ENCODE peak calls at places on chromosomes 12 and 14, in ten cellular contexts. W is heart right ventricle; M is cardiac muscle cell; U is ovary; X is fibroblast of lung; Z is Karpas-422; A is A673; L is CD4-positive, alpha-beta memory T cell; R is left ventricle myocardium inferior; C is endothelial cell of umbilical vein. E is an unnamed sample. For H3K4me1 and H3K9me3, the result is how much of the 10 kb centered on the place peaks cover.

GRCh38 chr14:58129208-58129607 is 22.8 kb downstream of the ARMH4 start:
- DNase-seq in Z (no peak), U (no peak), R (no peak), M (no peak), A (peak), X (no peak), W (no peak), C (no peak), L (no peak), E (no peak)

GRCh38 chr14:39467889-39468524 is 35.8 kb upstream of the FBXO33 start:
- DNase-seq in Z (peak), L (no peak), A (peak), R (no peak), X (peak), W (no peak), C (peak), U (no peak), M (peak), E (peak)

GRCh38 chr14:49982522-49982951 is 89.7 kb downstream of the ARF6 start:
- DNase-seq in M (peak), A (no peak), X (peak), W (no peak), L (peak), U (no peak), R (no peak), C (peak), Z (no peak), E (no peak)

GRCh38 chr12:51838762-51839161 is 9.8 kb downstream of the FIGNL2 start:
- DNase-seq in Z (no peak), U (no peak), X (no peak), L (no peak), M (no peak), R (no peak), A (no peak), W (peak), C (no peak), E (no peak)

GRCh38 chr14:65208548-65208947 is 106.2 kb upstream of the MAX start:
- DNase-seq in L (no peak), C (no peak), M (no peak), W (no peak), A (no peak), U (no peak), R (no peak), X (no peak), Z (peak), E (no peak)

GRCh38 chr14:21846227-21846885 is 172.7 kb upstream of the OR4E1 start:
- DNase-seq in R (no peak), A (peak), U (no peak), M (peak), L (peak), Z (peak), C (peak), X (no peak), W (no peak), E (no peak)

GRCh38 chr14:35400707-35401421 is 3.7 kb downstream of the NFKBIA start:
- DNase-seq in Z (no peak), X (no peak), R (no peak), W (no peak), C (peak), A (peak), M (peak), L (peak), U (no peak), E (no peak)

GRCh38 chr12:121467638-121468403 is 67.9 kb downstream of the RNF34 start:
- DNase-seq in M (peak), L (peak), X (peak), W (no peak), R (no peak), Z (peak), C (peak), A (peak), U (peak), E (no peak)

GRCh38 chr12:111428728-111429175 is 23.0 kb downstream of the SH2B3 start:
- DNase-seq in W (peak), A (no peak), M (peak), L (no peak), R (peak), X (no peak), C (peak), Z (no peak), U (no peak), E (no peak)

GRCh38 chr12:120228291-120229070 is 27.6 kb upstream of the RPLP0 start:
- DNase-seq in L (peak), M (peak), A (peak), U (peak), W (peak), C (peak), R (peak), X (peak), Z (peak), E (peak)

GRCh38 chr12:101616027-101616494 is 21.3 kb downstream of the MYBPC1 start:
- DNase-seq in M (peak), C (peak), X (no peak), A (peak), R (no peak), Z (no peak), L (peak), U (no peak), W (no peak), E (no peak)

GRCh38 chr12:77256924-77257323 is 191.6 kb upstream of the E2F7 start:
- DNase-seq in M (peak), R (no peak), W (no peak), U (no peak), X (peak), L (no peak), C (no peak), A (no peak), Z (peak), E (no peak)

GRCh38 chr12:124906606-124907261 is 7.7 kb downstream of the UBC start:
- DNase-seq in Z (peak), L (peak), R (peak), X (peak), U (peak), M (peak), A (peak), C (peak), W (peak), E (peak)

GRCh38 chr12:2229661-2230539 is 177.1 kb downstream of the CACNA1C start:
- DNase-seq in W (no peak), Z (no peak), U (no peak), M (no peak), A (no peak), C (no peak), R (no peak), L (no peak), X (no peak), E (no peak)

GRCh38 chr12:1282670-1283361 is 291.8 kb downstream of the ERC1 start:
- DNase-seq in Z (no peak), L (no peak), M (no peak), A (peak), R (peak), W (peak), X (no peak), U (peak), C (no peak), E (no peak)

GRCh38 chr12:22569253-22569652 is 24.9 kb upstream of the C2CD5 start:
- DNase-seq in X (no peak), M (no peak), W (no peak), U (no peak), L (no peak), C (no peak), R (no peak), Z (no peak), A (no peak), E (no peak)

GRCh38 chr12:98698603-98699463 is 53.7 kb downstream of the APAF1 start:
- DNase-seq in A (peak), X (peak), L (peak), C (peak), W (peak), R (peak), U (peak), Z (peak), M (peak), E (peak)

GRCh38 chr12:131511391-131511802 is 199.5 kb upstream of the SFSWAP start:
- DNase-seq in W (no peak), C (peak), X (peak), L (peak), A (peak), U (no peak), Z (peak), M (peak), R (no peak), E (peak)

GRCh38 chr12:48787791-48788521 is 933 bp downstream of the ADCY6 start:
- DNase-seq in X (no peak), R (no peak), Z (no peak), C (no peak), A (no peak), W (no peak), M (no peak), L (no peak), U (no peak), E (no peak)

GRCh38 chr14:62162998-62163589 is 400.9 kb downstream of the SNAPC1 start:
- DNase-seq in Z (peak), R (no peak), A (peak), U (no peak), M (peak), W (no peak), C (peak), L (no peak), X (peak), E (peak)

GRCh38 chr14:29734732-29735131 is 192.9 kb downstream of the PRKD1 start:
- DNase-seq in A (no peak), W (no peak), L (no peak), R (no peak), U (no peak), M (no peak), Z (no peak), C (no peak), X (no peak), E (no peak)

GRCh38 chr12:70052931-70053497 is 190.2 kb upstream of the CNOT2 start:
- DNase-seq in L (no peak), X (peak), A (no peak), R (no peak), Z (no peak), M (peak), U (no peak), C (peak), W (no peak), E (no peak)

GRCh38 chr14:50928002-50928635 is 16.2 kb downstream of the PYGL start:
- DNase-seq in L (no peak), U (no peak), R (no peak), Z (no peak), W (no peak), A (no peak), C (no peak), M (peak), X (peak), E (no peak)

GRCh38 chr12:103801709-103802585 is 39.1 kb downstream of the NT5DC3 start:
- DNase-seq in Z (no peak), M (peak), L (no peak), C (no peak), X (peak), A (no peak), R (no peak), U (no peak), W (no peak), E (no peak)

GRCh38 chr14:27672047-27672446 is 1074.2 kb upstream of the NOVA1 start:
- DNase-seq in R (no peak), U (no peak), X (no peak), A (no peak), L (no peak), Z (no peak), C (peak), W (no peak), M (no peak), E (no peak)

GRCh38 chr14:68594737-68595380 is 198.0 kb downstream of the ZFP36L1 start:
- DNase-seq in C (no peak), L (no peak), A (no peak), W (no peak), M (no peak), X (no peak), R (no peak), Z (no peak), U (no peak), E (no peak)

GRCh38 chr14:91300957-91301356 is 56.5 kb upstream of the GPR68 start:
- DNase-seq in A (no peak), L (no peak), W (no peak), M (no peak), C (no peak), X (peak), R (no peak), U (no peak), Z (no peak), E (no peak)

GRCh38 chr14:91303924-91304229 is 59.4 kb upstream of the GPR68 start:
- DNase-seq in L (no peak), U (no peak), R (no peak), W (no peak), Z (no peak), X (no peak), C (no peak), M (no peak), A (no peak), E (no peak)

GRCh38 chr14:91300283-91300841 is 55.9 kb upstream of the GPR68 start:
- DNase-seq in U (no peak), W (no peak), M (no peak), Z (no peak), A (no peak), L (no peak), X (peak), C (no peak), R (no peak), E (no peak)

GRCh38 chr14:91303091-91303923 is 58.8 kb upstream of the GPR68 start:
- DNase-seq in C (peak), W (peak), X (no peak), U (no peak), Z (peak), M (peak), A (peak), R (peak), L (peak), E (peak)

DNA sequence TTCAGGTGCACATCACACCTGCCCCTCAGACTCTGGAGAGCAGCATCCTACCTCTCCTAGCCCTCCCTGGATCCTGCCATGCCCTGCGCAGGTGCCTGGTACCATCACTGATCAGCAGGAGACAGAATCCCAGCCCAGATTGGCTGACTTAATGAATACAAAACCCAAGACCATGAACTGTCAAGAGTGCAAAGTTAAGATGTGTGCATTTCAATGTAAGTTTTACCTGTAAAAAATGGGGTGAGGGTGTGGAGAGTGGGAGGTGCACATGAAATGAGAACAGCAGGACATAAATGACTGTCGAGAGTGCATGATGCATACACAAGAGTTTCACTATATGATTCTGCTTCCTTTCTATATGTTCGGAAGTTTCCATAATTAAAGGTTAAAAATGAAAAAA is 57.9 kb upstream of the GPR68 start:
- DNase-seq in R (no peak), A (no peak), M (no peak), W (no peak), L (no peak), Z (no peak), C (no peak), X (no peak), U (no peak), E (no peak)
- H3K4me1 ChIP-seq in R (under half), A (under half), M (under half), W (under half), L (under half), Z (under half), C (under half), X (under half), U (under half), E (under half)

DNA sequence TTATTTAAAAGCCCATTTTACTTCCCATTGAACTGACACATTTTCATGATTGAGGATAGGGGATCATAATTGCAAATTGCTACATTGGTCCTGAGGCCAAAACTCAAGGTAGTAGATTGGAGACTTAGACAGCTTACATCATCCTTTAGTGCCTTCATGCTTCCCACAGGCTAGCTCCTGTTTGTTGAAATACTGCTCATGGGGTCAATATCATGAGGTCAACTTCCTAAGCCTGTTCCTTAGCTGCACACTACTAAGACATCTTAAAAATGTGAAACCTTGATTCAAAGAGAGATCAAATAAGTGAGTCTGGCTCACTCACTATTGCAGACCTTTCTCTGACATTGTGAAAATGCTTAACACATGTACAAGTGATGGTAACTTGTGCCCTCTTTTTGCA is 113.0 kb downstream of the TBC1D30 start:
- DNase-seq in L (no peak), A (no peak), C (no peak), X (no peak), W (no peak), Z (no peak), U (no peak), M (no peak), R (no peak), E (no peak)
- H3K9me3 ChIP-seq in L (under half), A (under half), C (under half), X (under half), W (under half), Z (under half), U (under half), M (under half), R (under half), E (under half)

DNA sequence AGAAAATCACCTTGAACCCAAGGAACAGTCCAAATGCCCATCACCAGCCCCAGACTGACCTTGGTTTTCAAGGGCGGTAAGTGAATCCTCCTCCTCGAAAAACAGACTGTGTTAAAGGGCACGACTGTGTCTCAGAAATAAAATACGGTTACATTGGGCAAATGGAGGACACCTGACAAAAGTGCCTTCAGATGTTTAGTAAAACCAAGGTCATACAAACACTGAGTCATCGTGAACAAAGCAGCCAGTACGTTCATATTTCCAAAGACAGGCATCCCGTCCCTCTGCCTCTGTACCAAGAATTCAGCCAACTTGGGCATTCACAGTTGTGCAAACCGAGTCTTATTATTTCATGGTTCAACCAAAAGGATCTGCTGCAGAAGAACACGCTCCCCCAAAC is 25.9 kb downstream of the FOXN3 start:
- DNase-seq in A (no peak), L (no peak), C (no peak), R (no peak), M (no peak), U (no peak), X (peak), W (no peak), Z (no peak), E (no peak)
- H3K4me1 ChIP-seq in A (under half), L (under half), C (under half), R (half or more), M (under half), U (under half), X (under half), W (half or more), Z (under half), E (under half)

GRCh38 chr14:105843444-105844046 is 317.2 kb downstream of the TMEM121 start:
- DNase-seq in C (no peak), L (no peak), M (no peak), Z (no peak), U (no peak), W (no peak), R (no peak), X (no peak), A (no peak), E (no peak)
- H3K9me3 ChIP-seq in C (under half), L (under half), M (under half), Z (under half), U (under half), W (under half), R (under half), X (under half), A (under half), E (under half)

DNA sequence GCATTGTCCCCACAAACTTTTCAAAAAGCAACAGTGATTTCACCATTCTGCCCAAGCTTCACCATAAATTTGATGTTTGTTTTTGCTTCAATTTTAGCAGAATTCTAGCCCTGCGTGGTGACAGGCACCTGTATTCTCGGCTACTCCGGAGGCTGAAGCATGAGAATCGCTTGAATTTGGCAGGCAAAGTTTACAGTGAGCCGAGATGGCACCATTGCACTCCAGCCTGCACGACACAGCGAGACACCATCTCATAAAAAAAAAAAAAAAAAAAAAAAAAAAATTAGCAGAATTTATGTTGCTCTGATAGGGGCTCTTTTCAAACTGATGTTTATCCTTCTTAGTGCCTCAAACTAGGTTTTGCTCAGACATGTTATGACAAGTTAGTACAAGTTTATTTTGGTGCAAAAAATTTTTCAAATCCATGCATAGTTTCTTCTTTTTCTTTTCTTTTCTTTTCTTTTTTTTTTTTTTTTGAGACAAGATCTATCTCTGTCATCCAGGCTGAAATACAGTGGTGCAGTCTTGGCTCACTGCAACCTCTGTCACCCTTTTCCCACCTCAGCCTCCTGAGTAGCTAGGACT is 24.3 kb downstream of the RASSF3 start:
- DNase-seq in U (no peak), R (no peak), C (no peak), Z (no peak), W (no peak), A (no peak), X (no peak), L (no peak), M (no peak), E (no peak)
- H3K4me1 ChIP-seq in U (under half), R (half or more), C (under half), Z (half or more), W (half or more), A (under half), X (under half), L (half or more), M (under half), E (under half)

GRCh38 chr12:34406996-34407300 is 384.7 kb downstream of the ALG10 start:
- DNase-seq in R (no peak), X (no peak), A (no peak), L (no peak), C (no peak), W (no peak), Z (no peak), U (no peak), M (no peak), E (no peak)
- H3K9me3 ChIP-seq in R (half or more), X (under half), A (half or more), L (under half), C (under half), W (half or more), Z (under half), U (under half), M (under half), E (under half)

DNA sequence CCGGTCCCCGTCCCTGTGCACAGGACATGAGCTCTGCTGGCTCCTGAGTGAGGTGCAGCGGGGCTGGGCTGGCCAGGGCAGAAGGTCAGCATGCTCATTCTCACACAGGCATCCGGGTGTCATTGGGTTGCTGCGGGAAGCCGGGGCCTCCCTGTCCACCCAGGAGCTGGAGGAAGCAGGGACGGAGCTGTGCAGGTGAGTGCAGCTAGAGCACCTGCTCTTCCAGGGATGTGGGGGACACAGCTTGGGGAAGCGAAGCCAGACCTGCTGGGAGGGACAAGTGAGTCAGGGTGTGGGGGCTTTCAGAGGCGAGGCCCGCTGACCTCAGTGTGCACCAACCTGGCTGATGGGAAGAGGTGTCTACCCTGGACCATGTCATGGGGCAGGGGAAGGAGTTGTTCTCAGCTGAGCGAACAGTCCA is 23.6 kb downstream of the ASPG start:
- DNase-seq in W (no peak), Z (no peak), R (no peak), L (no peak), U (no peak), A (no peak), X (no peak), C (no peak), M (no peak), E (no peak)
- H3K4me1 ChIP-seq in W (under half), Z (under half), R (under half), L (under half), U (under half), A (under half), X (under half), C (under half), M (under half), E (under half)